ENCODE peak calls at places on chromosome 5, in six cellular contexts. A is SK-N-SH, R is GM12865, Q is left lung, I is type B pancreatic cell, B is bronchial epithelial cell. V is an unnamed sample.

GRCh38 chr5:147507480-147508126 is 2.3 kb downstream of the DPYSL3 start:
- DNase-seq in R (no peak), B (peak; percentile 66), A (no peak), Q (no peak), I (no peak), V (no peak)

GRCh38 chr5:149371296-149371962 is 7.7 kb downstream of the IL17B start:
- DNase-seq in R (peak; percentile 70), Q (peak; percentile 57), B (peak; percentile 46), I (no peak), A (peak; percentile 83), V (peak; percentile 71)

GRCh38 chr5:176578391-176578808 is 29.3 kb downstream of the CDHR2 start:
- DNase-seq in B (peak; percentile 77), R (peak; percentile 66), A (peak; percentile 77), Q (peak; percentile 44), I (no peak), V (peak; percentile 73)

GRCh38 chr5:141742866-141743651 is 61.0 kb upstream of the ARAP3 start:
- DNase-seq in B (peak; percentile 27), Q (no peak), A (no peak), I (no peak), R (peak; percentile 14), V (no peak)

GRCh38 chr5:134846641-134846960 is 833 bp downstream of the C5orf24 start:
- DNase-seq in B (peak; percentile 21), I (no peak), Q (no peak), R (peak; percentile 51), A (peak; percentile 30), V (no peak)

GRCh38 chr5:22709743-22710142 is 143.4 kb downstream of the CDH12 start:
- DNase-seq in I (no peak), Q (no peak), R (no peak), B (peak; percentile 69), A (no peak), V (no peak)

GRCh38 chr5:149228610-149229297 is 42.9 kb upstream of the AFAP1L1 start:
- DNase-seq in R (no peak), B (peak; percentile 81), Q (no peak), A (peak; percentile 34), I (no peak), V (no peak)

GRCh38 chr5:115241881-115242642 is 20.6 kb downstream of the PGGT1B start:
- DNase-seq in I (no peak), B (peak; percentile 68), A (no peak), Q (no peak), R (no peak), V (no peak)

GRCh38 chr5:22611327-22611726 is 241.8 kb downstream of the CDH12 start:
- DNase-seq in R (no peak), A (no peak), B (no peak), Q (no peak), I (no peak), V (no peak)

GRCh38 chr5:153490124-153491085 is at the start of gene GRIA1:
- DNase-seq in I (no peak), B (no peak), R (no peak), Q (no peak), A (peak; percentile 15), V (no peak)

GRCh38 chr5:53069626-53070025 is 39.9 kb downstream of the MOCS2 start:
- DNase-seq in B (peak; percentile 85), A (no peak), I (no peak), Q (no peak), R (no peak), V (no peak)

GRCh38 chr5:59745422-59745863 is 148.1 kb downstream of the PDE4D start:
- DNase-seq in I (no peak), R (no peak), Q (no peak), B (peak; percentile 99), A (no peak), V (no peak)

GRCh38 chr5:134509308-134510040 is 16.0 kb upstream of the JADE2 start:
- DNase-seq in Q (peak; percentile 54), R (no peak), A (peak; percentile 47), I (no peak), B (peak; percentile 28), V (no peak)

GRCh38 chr5:140926211-140926902 is at the start of gene PCDHAC1:
- DNase-seq in B (peak; percentile 56), Q (peak; percentile 80), I (peak; percentile 95), R (no peak), A (peak; percentile 95), V (peak; percentile 90)

DNA sequence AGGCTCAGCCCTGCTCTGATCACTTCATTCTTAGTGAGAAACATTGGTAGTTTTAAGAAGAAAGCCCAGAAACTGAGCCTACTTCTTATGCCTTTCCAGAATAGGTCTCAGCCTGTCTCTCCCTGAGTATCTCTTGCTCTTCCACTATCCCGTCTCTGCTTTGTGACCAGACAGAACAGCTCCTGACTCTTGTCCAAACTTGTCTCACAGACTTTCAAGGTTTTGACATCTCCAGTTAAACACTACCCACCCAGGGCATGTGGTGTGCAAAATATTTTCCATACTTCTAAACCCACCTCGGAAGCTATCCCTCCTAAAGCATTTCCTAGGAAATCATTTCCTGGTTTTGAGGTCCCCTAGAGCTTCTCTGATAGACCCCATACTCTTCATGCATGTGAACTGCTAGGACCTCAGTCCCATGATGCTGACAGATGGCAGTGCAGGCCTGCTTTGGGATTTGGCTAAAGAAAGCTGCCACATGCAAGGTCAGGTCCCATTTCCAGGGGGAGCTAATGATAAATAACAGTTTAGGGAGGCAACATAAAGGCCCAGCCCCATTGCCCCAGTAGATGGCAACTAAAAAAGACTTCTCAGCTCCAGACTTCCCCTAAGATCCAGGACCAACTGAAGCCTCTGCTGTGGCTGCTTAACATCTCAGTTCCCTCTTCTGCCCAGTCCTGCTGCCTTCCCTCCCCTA is 211.5 kb downstream of the MED10 start:
- DNase-seq in B (peak; percentile 84), R (no peak), I (no peak), A (no peak), Q (no peak), V (no peak)
- TF ChIP-seq CTCF in B (no peak), R (no peak), I (no peak), A (no peak), Q (no peak), V (no peak)

GRCh38 chr5:175133185-175133584 is 310.8 kb downstream of the DRD1 start:
- DNase-seq in B (no peak), I (no peak), R (no peak), Q (no peak), A (no peak), V (no peak)
- TF ChIP-seq CTCF in B (no peak), I (no peak), R (no peak), Q (no peak), A (no peak), V (no peak)

DNA sequence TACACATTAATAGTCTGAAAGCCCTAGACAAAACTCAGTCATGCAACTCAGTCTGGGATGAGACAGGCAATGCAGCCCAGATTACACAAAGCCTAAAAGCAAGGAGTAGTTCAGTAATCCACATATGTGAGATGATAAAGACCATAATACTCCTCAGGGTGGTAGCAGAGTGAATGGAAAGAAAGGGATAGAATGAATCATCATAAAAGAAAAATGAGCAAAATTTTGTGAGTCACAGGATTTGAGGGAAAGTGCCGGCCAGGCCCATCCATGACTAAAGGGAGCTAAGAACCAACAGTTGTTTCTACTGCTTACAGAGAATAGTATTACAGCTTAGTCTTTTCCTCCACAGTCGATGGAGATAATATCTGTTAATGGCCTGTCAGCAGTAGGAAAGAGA is 90.0 kb upstream of the POU5F2 start:
- DNase-seq in Q (no peak), B (peak; percentile 87), R (no peak), I (no peak), A (no peak), V (no peak)
- TF ChIP-seq CTCF in Q (no peak), B (no peak), R (no peak), I (no peak), A (peak; percentile 18), V (no peak)

DNA sequence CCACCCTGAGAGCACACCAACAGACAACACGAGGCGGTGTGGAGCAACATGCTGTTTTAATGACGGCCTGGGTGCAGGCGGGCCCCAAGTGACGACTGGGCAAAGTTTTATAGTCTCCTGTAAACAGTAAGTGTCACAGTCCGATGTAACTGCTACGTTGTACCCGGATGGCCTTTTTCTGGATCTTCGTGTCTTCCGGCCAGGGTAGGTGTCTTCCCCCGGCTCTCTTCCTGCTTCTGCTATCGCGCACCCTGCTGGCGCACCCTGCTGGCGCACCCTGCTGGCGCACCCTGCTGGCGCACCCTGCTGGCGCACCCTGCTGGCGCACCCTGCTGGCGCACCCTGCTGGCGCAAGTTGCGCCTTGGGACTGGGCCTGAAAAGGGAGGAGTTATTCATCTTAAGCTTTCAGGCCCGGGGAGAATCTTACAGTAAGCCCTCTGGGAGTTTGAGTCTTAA is 143.0 kb upstream of the TARS1 start:
- DNase-seq in A (no peak), R (no peak), B (no peak), I (no peak), Q (no peak), V (no peak)
- TF ChIP-seq CTCF in A (peak; percentile 57), R (no peak), B (no peak), I (peak; percentile 42), Q (no peak), V (peak; percentile 18)